ENCODE peak calls at places on chromosomes 4 and X, in five cellular contexts. One of them, this sample, is unnamed.

GRCh38 chr4:17128268-17128667 is 229.8 kb upstream of the LDB2 start:
- DNase-seq in T-helper 2 cell: no peak
- DNase-seq in C1 segment of cervical spinal cord: no peak
- DNase-seq in suprapubic skin: no peak
- DNase-seq in fibroblast of gingiva: peak; percentile 43
- DNase-seq in this sample: no peak

GRCh38 chrX:149371984-149372383 is 133.1 kb downstream of the IDS start:
- DNase-seq in C1 segment of cervical spinal cord: no peak
- DNase-seq in suprapubic skin: no peak
- DNase-seq in T-helper 2 cell: no peak
- DNase-seq in fibroblast of gingiva: no peak
- DNase-seq in this sample: no peak

GRCh38 chr4:153465583-153465921 is 608 bp upstream of the TMEM131L start:
- DNase-seq in T-helper 2 cell: no peak
- DNase-seq in suprapubic skin: peak; percentile 71
- DNase-seq in C1 segment of cervical spinal cord: no peak
- DNase-seq in fibroblast of gingiva: peak; percentile 56
- DNase-seq in this sample: no peak

GRCh38 chr4:15100994-15101695 is 98.9 kb downstream of the CPEB2 start:
- DNase-seq in suprapubic skin: no peak
- DNase-seq in C1 segment of cervical spinal cord: peak; percentile 14
- DNase-seq in fibroblast of gingiva: no peak
- DNase-seq in T-helper 2 cell: no peak
- DNase-seq in this sample: no peak

GRCh38 chr4:159374749-159375535 is 272.1 kb downstream of the RAPGEF2 start:
- DNase-seq in C1 segment of cervical spinal cord: no peak
- DNase-seq in fibroblast of gingiva: peak; percentile 4
- DNase-seq in T-helper 2 cell: no peak
- DNase-seq in suprapubic skin: no peak
- DNase-seq in this sample: no peak

GRCh38 chr4:152825336-152825735 is 45.6 kb downstream of the ARFIP1 start:
- DNase-seq in C1 segment of cervical spinal cord: no peak
- DNase-seq in T-helper 2 cell: no peak
- DNase-seq in fibroblast of gingiva: peak; percentile 69
- DNase-seq in suprapubic skin: no peak
- DNase-seq in this sample: no peak

GRCh38 chrX:40155617-40156471 is 58.1 kb upstream of the BCOR start:
- DNase-seq in suprapubic skin: no peak
- DNase-seq in T-helper 2 cell: no peak
- DNase-seq in C1 segment of cervical spinal cord: no peak
- DNase-seq in fibroblast of gingiva: no peak
- DNase-seq in this sample: no peak

GRCh38 chr4:146458594-146458993 is 63.1 kb downstream of the SLC10A7 start:
- DNase-seq in suprapubic skin: no peak
- DNase-seq in C1 segment of cervical spinal cord: no peak
- DNase-seq in fibroblast of gingiva: no peak
- DNase-seq in T-helper 2 cell: no peak
- DNase-seq in this sample: no peak

GRCh38 chr4:189202182-189202868 is 738.3 kb upstream of the FRG1 start:
- DNase-seq in C1 segment of cervical spinal cord: no peak
- DNase-seq in fibroblast of gingiva: peak; percentile 62
- DNase-seq in suprapubic skin: peak; percentile 69
- DNase-seq in T-helper 2 cell: no peak
- DNase-seq in this sample: no peak

GRCh38 chrX:154093965-154094364 is 3.6 kb downstream of the MECP2 start:
- DNase-seq in fibroblast of gingiva: no peak
- DNase-seq in T-helper 2 cell: no peak
- DNase-seq in suprapubic skin: no peak
- DNase-seq in C1 segment of cervical spinal cord: no peak
- DNase-seq in this sample: no peak

GRCh38 chr4:15149842-15150592 is 147.7 kb downstream of the CPEB2 start:
- DNase-seq in T-helper 2 cell: no peak
- DNase-seq in suprapubic skin: peak; percentile 77
- DNase-seq in fibroblast of gingiva: peak; percentile 84
- DNase-seq in C1 segment of cervical spinal cord: peak; percentile 78
- DNase-seq in this sample: no peak

This sample was measured in naive thymus-derived CD8-positive, alpha-beta T cell.